ENCODE peak calls at places on chromosomes 2 and 18, in four cellular contexts. I is glutamatergic neuron, N is GM13976, H is cardiac fibroblast. G is an unnamed sample.

GRCh38 chr2:184730288-184730687 is 132.0 kb downstream of the ZNF804A start:
- DNase-seq in I (no peak), N (no peak), H (no peak), G (no peak)

GRCh38 chr2:38228753-38229152 is 148.3 kb downstream of the ATL2 start:
- DNase-seq in I (no peak), N (no peak), H (no peak), G (no peak)

GRCh38 chr2:67871696-67872320 is 191.0 kb downstream of the C1D start:
- DNase-seq in I (no peak), N (no peak), H (peak), G (no peak)

GRCh38 chr2:115294999-115295398 is 852.6 kb downstream of the DPP10 start:
- DNase-seq in I (no peak), N (no peak), H (no peak), G (no peak)

GRCh38 chr2:157304811-157305712 is 20.6 kb downstream of the ERMN start:
- DNase-seq in I (no peak), N (no peak), H (peak), G (no peak)

GRCh38 chr2:235170016-235170415 is 218.2 kb downstream of the SH3BP4 start:
- DNase-seq in I (no peak), N (no peak), H (peak), G (no peak)

GRCh38 chr2:205570641-205571040 is 111.7 kb upstream of the NRP2 start:
- DNase-seq in I (no peak), N (no peak), H (no peak), G (no peak)

GRCh38 chr2:217878865-217879595 is 123.8 kb downstream of the TNS1 start:
- DNase-seq in I (no peak), N (no peak), H (no peak), G (no peak)

GRCh38 chr2:134411828-134412638 is 158.2 kb downstream of the MGAT5 start:
- DNase-seq in I (peak), N (peak), H (peak), G (peak)

GRCh38 chr2:165369131-165369935 is 100.2 kb upstream of the CSRNP3 start:
- DNase-seq in I (no peak), N (no peak), H (no peak), G (no peak)

GRCh38 chr2:67604360-67604759 is 207.2 kb downstream of the ETAA1 start:
- DNase-seq in I (no peak), N (no peak), H (no peak), G (no peak)

GRCh38 chr2:42458396-42458795 is 35.4 kb downstream of the KCNG3 start:
- DNase-seq in I (no peak), N (no peak), H (no peak), G (no peak)

GRCh38 chr2:70726947-70727725 is 40.9 kb downstream of the ADD2 start:
- DNase-seq in I (no peak), N (no peak), H (no peak), G (no peak)

GRCh38 chr18:50716902-50717301 is 102.9 kb downstream of the MRO start:
- DNase-seq in I (no peak), N (no peak), H (no peak), G (no peak)

GRCh38 chr2:136019825-136020224 is 34.4 kb upstream of the DARS1 start:
- DNase-seq in I (no peak), N (no peak), H (no peak), G (no peak)

GRCh38 chr18:31610841-31611240 is 19.2 kb downstream of the TTR start:
- DNase-seq in I (peak), N (no peak), H (peak), G (no peak)

GRCh38 chr18:13462686-13463085 is 244.1 kb downstream of the LDLRAD4 start:
- DNase-seq in I (no peak), N (no peak), H (no peak), G (no peak)

GRCh38 chr18:63285332-63285731 is 34.2 kb downstream of the BCL2 start:
- DNase-seq in I (no peak), N (peak), H (no peak), G (no peak)

GRCh38 chr2:26759845-26760244 is 4.2 kb upstream of the SLC35F6 start:
- DNase-seq in I (no peak), N (no peak), H (no peak), G (no peak)

GRCh38 chr2:54955674-54956391 is 94.4 kb downstream of the RTN4 start:
- DNase-seq in I (no peak), N (no peak), H (peak), G (no peak)

GRCh38 chr2:81528852-81529480 is 1224.4 kb upstream of the LRRTM1 start:
- DNase-seq in I (no peak), N (no peak), H (no peak), G (no peak)

GRCh38 chr2:84959045-84959493 is 11.9 kb upstream of the KCMF1 start:
- DNase-seq in I (no peak), N (no peak), H (peak), G (no peak)

GRCh38 chr2:58796239-58796638 is 555.1 kb upstream of the FANCL start:
- DNase-seq in I (no peak), N (no peak), H (no peak), G (no peak)

GRCh38 chr2:200376422-200377142 is 70.1 kb downstream of the SPATS2L start:
- DNase-seq in I (no peak), N (no peak), H (no peak), G (peak)

GRCh38 chr2:229001196-229001595 is 269.9 kb downstream of the PID1 start:
- DNase-seq in I (no peak), N (no peak), H (no peak), G (no peak)

GRCh38 chr2:167144179-167144898 is 256.1 kb downstream of the XIRP2 start:
- DNase-seq in I (no peak), N (no peak), H (peak), G (no peak)

GRCh38 chr2:135945521-135945920 is 39.9 kb downstream of the DARS1 start:
- DNase-seq in I (no peak), N (no peak), H (no peak), G (no peak)

GRCh38 chr2:191386938-191387536 is 141.8 kb downstream of the MYO1B start:
- DNase-seq in I (no peak), N (no peak), H (peak), G (no peak)

GRCh38 chr2:67626076-67626475 is 228.9 kb downstream of the ETAA1 start:
- DNase-seq in I (no peak), N (no peak), H (no peak), G (no peak)

GRCh38 chr2:75518638-75519465 is 41.9 kb downstream of the EVA1A start:
- DNase-seq in I (no peak), N (no peak), H (no peak), G (no peak)

GRCh38 chr2:830419-831224 is 120.0 kb upstream of the SNTG2 start:
- DNase-seq in I (no peak), N (no peak), H (no peak), G (no peak)

GRCh38 chr18:31424383-31424988 is 23.1 kb upstream of the DSG3 start:
- DNase-seq in I (peak), N (peak), H (peak), G (peak)

GRCh38 chr2:142582317-142582716 is 295.1 kb upstream of the KYNU start:
- DNase-seq in I (no peak), N (no peak), H (no peak), G (no peak)

GRCh38 chr2:159003555-159003954 is 35.1 kb downstream of the TANC1 start:
- DNase-seq in I (no peak), N (no peak), H (no peak), G (no peak)

GRCh38 chr2:231925303-231926179 is 655 bp downstream of the NPPC start:
- DNase-seq in I (peak), N (peak), H (peak), G (peak)

DNA sequence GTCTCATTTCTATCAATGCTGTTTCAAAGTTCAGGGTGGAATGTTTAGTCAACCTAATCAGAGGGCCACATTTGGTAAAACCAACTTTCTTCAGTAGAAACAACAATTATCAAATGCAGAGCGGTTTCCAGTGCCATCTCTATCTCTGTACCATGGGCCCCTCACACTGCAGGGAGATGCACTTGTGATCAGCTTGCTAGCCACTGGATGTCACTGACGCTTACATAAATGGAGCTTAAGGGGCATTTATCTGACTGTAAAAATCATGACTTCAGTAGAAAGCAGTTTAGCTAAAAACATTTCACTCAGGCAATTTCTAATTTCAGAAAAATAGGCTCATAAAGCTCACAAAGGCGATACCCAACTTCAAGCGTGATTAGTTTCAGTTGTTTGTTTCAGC is 678.0 kb downstream of the ZEB2 start:
- DNase-seq in I (no peak), N (no peak), H (peak), G (peak)
- TF ChIP-seq CTCF in I (no peak), N (no peak), H (no peak), G (no peak)

DNA sequence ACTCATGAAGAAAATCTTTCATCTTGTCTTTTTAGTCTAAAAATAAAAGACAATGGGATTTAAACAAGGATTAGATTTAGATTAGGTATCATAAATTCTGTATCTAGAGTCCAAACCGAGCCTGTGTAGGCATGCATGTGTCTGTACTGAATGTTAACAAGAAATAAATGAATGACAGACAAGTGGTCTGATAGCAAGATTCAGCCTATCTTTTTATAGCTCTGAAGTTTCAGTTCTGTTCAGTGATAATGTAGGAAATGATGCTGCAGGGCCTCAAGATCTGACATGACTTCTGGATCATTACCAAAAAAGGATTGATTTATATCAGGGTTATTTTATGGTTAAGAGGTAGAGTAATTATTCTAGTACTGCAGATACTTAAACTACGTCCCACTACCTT is 137.0 kb upstream of the ATP5MC3 start:
- DNase-seq in I (no peak), N (no peak), H (no peak), G (no peak)
- TF ChIP-seq CTCF in I (no peak), N (no peak), H (no peak), G (no peak)

DNA sequence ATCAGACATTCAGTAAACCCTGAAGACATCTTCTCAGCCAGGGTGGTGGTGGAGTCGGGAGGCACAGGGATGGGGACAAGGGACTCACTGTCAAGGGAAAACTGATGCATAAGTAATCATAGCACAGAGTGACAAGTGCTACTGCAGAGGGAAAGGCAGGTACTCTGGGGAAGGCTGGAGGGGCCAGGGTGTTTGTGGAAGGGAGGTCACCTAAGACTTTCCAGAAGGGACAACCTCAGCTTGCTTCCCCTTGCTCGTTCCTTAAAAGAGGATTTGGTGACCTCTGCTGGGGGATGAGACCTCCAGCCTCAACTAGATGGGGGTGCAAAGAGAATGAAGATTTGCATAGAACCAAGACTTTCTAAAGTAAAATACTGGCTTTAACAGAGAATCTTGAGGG is 99.5 kb downstream of the SLC4A3 start:
- DNase-seq in I (no peak), N (no peak), H (peak), G (no peak)
- TF ChIP-seq CTCF in I (no peak), N (no peak), H (no peak), G (no peak)

DNA sequence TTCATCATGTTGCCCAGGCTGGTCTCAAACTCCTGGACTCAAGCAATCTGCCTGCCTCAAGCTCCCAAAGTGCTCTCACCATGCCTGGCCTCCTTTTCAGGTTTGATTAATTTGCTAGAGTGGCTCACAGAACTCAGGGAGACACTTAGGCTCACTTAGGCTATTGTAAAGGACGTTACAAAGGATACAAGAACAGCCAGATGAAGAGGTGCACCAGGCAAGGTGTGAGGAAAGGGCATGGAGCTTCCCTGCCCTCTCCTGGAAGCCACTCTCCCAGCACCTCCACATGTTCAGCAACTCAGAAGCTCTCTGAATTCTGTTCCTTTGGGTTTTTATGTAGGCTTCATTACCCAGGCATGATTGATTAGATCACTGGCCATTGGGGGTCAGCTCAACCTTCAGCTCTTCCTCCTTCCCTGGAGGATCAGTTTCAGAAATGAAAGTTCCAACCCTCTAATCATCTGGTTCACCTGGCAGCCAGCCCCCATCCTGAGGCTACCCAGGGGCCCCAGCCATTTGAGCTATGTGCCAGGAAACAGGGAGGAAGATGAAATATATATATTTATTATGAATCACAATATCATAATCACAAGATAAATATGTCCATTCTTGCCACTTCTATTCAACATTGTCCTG is 78.7 kb upstream of the RGPD5 start:
- DNase-seq in I (no peak), N (no peak), H (peak), G (no peak)
- TF ChIP-seq CTCF in I (no peak), N (no peak), H (peak), G (no peak)

DNA sequence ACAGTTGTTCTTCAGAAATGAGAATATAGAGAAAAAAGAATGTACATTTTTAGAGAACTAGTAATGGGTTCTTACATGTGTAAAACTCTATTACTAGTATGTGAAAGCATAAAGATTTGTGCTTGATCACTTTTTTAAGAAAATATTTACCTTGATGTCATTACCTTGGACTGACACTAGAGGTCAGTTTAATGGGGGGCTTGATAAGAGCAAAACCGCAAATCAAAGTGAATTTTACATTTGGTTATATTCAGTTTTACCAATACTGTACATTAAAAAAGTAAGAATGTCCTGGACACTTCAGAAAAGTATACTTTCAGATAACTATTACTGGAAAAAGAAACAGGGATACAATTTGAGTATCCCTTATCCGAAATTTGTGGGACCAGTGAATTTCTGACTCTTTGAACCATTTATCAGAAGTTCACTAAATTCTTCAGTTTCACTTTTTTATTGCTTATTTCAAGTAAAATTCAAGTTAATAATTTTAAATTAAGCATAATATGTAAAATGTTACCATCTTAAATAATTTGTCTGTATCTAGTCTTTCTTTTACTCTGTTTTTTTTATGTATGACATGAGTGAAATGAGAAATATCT is 1149.5 kb downstream of the DSC3 start:
- DNase-seq in I (no peak), N (no peak), H (peak), G (no peak)
- TF ChIP-seq CTCF in I (peak), N (no peak), H (peak), G (peak)

GRCh38 chr18:78679061-78679460 is 300.6 kb upstream of the SALL3 start:
- DNase-seq in I (no peak), N (no peak), H (no peak), G (no peak)

GRCh38 chr18:78677483-78678317 is 301.9 kb upstream of the SALL3 start:
- DNase-seq in I (no peak), N (no peak), H (no peak), G (no peak)

GRCh38 chr18:78676622-78677482 is 302.8 kb upstream of the SALL3 start:
- DNase-seq in I (no peak), N (no peak), H (no peak), G (no peak)

GRCh38 chr18:78679861-78680260 is 299.8 kb upstream of the SALL3 start:
- DNase-seq in I (no peak), N (no peak), H (no peak), G (no peak)

DNA sequence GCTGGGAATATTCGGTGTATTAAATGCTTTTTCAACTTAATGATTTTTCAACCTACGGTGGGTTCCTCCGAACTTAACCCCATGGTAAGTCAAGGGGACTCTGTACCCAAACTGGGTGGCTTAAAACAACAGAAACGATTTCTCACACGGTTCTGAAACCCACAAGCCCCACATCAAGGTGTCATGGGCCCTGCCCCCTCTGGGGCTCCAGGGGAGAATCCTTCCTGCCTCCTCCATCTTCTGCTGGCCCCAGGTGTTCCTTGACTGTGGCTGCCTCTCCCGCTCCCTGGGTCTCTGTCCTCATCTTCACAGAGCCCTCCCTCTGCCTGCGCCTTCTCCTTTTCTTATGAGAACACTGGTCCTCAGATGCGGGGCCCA is 301.3 kb upstream of the SALL3 start:
- DNase-seq in I (no peak), N (no peak), H (no peak), G (no peak)
- TF ChIP-seq CTCF in I (no peak), N (no peak), H (no peak), G (no peak)

DNA sequence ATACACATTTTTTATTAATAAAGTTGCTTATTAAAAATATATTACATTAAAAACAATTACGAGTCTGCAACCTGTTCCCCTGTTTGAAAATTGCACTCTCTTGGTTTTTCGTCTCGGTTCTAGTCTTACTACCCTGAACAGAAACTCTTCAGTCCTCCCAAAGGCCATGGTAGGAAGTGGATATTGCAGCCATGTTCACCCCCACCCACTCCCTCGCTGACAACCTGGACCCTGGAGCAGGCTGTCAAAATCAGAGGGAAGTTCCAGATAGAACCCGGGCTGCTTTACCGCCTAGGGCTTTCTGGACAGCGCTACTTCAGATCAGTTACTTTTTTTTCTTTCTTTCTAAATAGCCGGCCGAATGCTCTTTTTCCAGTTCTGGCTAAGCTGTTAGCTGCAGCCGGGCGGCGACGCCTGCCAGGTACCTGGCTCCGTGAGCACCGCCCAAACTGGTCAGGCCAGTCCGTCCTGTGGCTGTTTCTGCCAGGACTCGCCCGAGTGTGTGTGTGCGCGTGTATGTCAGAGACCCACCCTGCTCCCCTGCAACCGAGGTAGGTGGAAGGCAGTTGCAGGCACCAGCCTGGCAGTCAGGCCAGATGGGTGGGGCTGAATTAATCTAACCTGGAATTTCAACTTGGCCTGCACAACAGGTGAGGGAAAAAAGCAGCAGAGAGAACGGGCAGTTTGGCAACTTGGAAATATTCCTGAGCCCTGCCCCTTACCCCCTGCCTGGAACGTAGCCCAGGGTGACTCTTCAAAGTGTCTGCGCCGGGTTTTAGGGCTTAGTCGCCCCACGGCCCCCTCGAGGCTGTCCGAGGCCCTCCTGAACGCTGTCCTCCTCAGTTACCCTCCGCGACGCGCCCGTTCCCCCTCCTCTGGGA is 1.1 kb upstream of the TET3 start:
- DNase-seq in I (peak), N (no peak), H (no peak), G (peak)
- TF ChIP-seq CTCF in I (no peak), N (no peak), H (no peak), G (no peak)

GRCh38 chr2:169892951-169893350 is 65.7 kb downstream of the UBR3 start:
- DNase-seq in I (no peak), N (no peak), H (no peak), G (no peak)
- TF ChIP-seq CTCF in I (no peak), N (no peak), H (no peak), G (no peak)

GRCh38 chr2:60820416-60821132 is 60.8 kb upstream of the REL start:
- DNase-seq in I (no peak), N (no peak), H (no peak), G (no peak)

GRCh38 chr2:60819936-60820335 is 61.4 kb upstream of the REL start:
- DNase-seq in I (no peak), N (no peak), H (no peak), G (no peak)

GRCh38 chr2:60821133-60821469 is 60.3 kb upstream of the REL start:
- DNase-seq in I (no peak), N (no peak), H (no peak), G (no peak)

GRCh38 chr2:60819155-60819862 is 62.1 kb upstream of the REL start:
- DNase-seq in I (no peak), N (no peak), H (no peak), G (peak)

GRCh38 chr2:60818272-60818671 is 62.2 kb downstream of the PAPOLG start:
- DNase-seq in I (no peak), N (no peak), H (no peak), G (peak)
- TF ChIP-seq CTCF in I (no peak), N (no peak), H (peak), G (peak)

G was measured in activated CD8-positive, alpha-beta T cell treated with anti-CD3 and anti-CD28 coated beads for 36 hours.